ENCODE peak calls at places on chromosomes 3 and 15, in seven cellular contexts. B, I, V, J, A, R and H are unnamed samples.

GRCh38 chr3:39531681-39532080 is 64.2 kb downstream of the MOBP start:
- DNase-seq in B (no peak), I (no peak), V (no peak), J (no peak), A (peak), R (no peak), H (no peak)

GRCh38 chr3:87145553-87145952 is 81.6 kb upstream of the CHMP2B start:
- DNase-seq in B (no peak), I (peak), V (no peak), J (no peak), A (peak), R (no peak), H (no peak)

GRCh38 chr3:28376424-28376823 is 27.8 kb upstream of the AZI2 start:
- DNase-seq in B (no peak), I (no peak), V (no peak), J (no peak), A (peak), R (no peak), H (no peak)

GRCh38 chr15:68054658-68055223 is 626 bp downstream of the PIAS1 start:
- DNase-seq in B (no peak), I (no peak), V (peak), J (peak), A (peak), R (no peak), H (no peak)

GRCh38 chr3:101868534-101869464 is 19.5 kb downstream of the NFKBIZ start:
- DNase-seq in B (no peak), I (peak), V (no peak), J (no peak), A (peak), R (no peak), H (no peak)

GRCh38 chr3:46668591-46668990 is 24.9 kb downstream of the ALS2CL start:
- DNase-seq in B (no peak), I (no peak), V (no peak), J (peak), A (no peak), R (no peak), H (no peak)

GRCh38 chr3:60323180-60323579 is 928.1 kb downstream of the FHIT start:
- DNase-seq in B (no peak), I (no peak), V (no peak), J (no peak), A (no peak), R (no peak), H (no peak)

GRCh38 chr3:196775938-196776337 is 36.3 kb downstream of the PAK2 start:
- DNase-seq in B (no peak), I (no peak), V (no peak), J (no peak), A (no peak), R (no peak), H (no peak)

GRCh38 chr3:24201301-24201700 is 256.2 kb downstream of the NR1D2 start:
- DNase-seq in B (no peak), I (no peak), V (no peak), J (no peak), A (no peak), R (no peak), H (no peak)

GRCh38 chr3:72123908-72124441 is 339.0 kb upstream of the PROK2 start:
- DNase-seq in B (no peak), I (peak), V (peak), J (peak), A (peak), R (no peak), H (no peak)

GRCh38 chr15:96619171-96619570 is 288.7 kb downstream of the NR2F2 start:
- DNase-seq in B (no peak), I (no peak), V (no peak), J (no peak), A (no peak), R (no peak), H (no peak)

GRCh38 chr3:156918746-156919145 is 92.6 kb downstream of the LEKR1 start:
- DNase-seq in B (no peak), I (no peak), V (no peak), J (no peak), A (no peak), R (no peak), H (no peak)

GRCh38 chr3:47197287-47197686 is 33.4 kb upstream of the SETD2 start:
- DNase-seq in B (no peak), I (no peak), V (no peak), J (no peak), A (no peak), R (no peak), H (no peak)

GRCh38 chr3:9769426-9770275 is at the start of gene CAMK1:
- DNase-seq in B (peak), I (peak), V (peak), J (no peak), A (peak), R (no peak), H (peak)

GRCh38 chr3:6719999-6720398 is 140.9 kb upstream of the GRM7 start:
- DNase-seq in B (no peak), I (no peak), V (no peak), J (no peak), A (no peak), R (no peak), H (no peak)

GRCh38 chr3:123880998-123881561 is 3.1 kb downstream of the MYLK start:
- DNase-seq in B (no peak), I (no peak), V (no peak), J (no peak), A (peak), R (no peak), H (no peak)

GRCh38 chr15:50354838-50355611 is at the start of gene GABPB1:
- DNase-seq in B (peak), I (peak), V (peak), J (peak), A (peak), R (peak), H (peak)

GRCh38 chr3:158788446-158788845 is 13.4 kb upstream of the MFSD1 start:
- DNase-seq in B (no peak), I (no peak), V (no peak), J (no peak), A (peak), R (no peak), H (no peak)

GRCh38 chr3:52087728-52088127 is 31.4 kb upstream of the DUSP7 start:
- DNase-seq in B (no peak), I (no peak), V (no peak), J (no peak), A (no peak), R (no peak), H (no peak)

GRCh38 chr3:99620077-99620476 is 18.3 kb upstream of the COL8A1 start:
- DNase-seq in B (no peak), I (no peak), V (no peak), J (no peak), A (no peak), R (no peak), H (no peak)

GRCh38 chr15:34993877-34994276 is 5.8 kb upstream of the ZNF770 start:
- DNase-seq in B (no peak), I (peak), V (no peak), J (no peak), A (no peak), R (no peak), H (no peak)